ENCODE peak calls at places on chromosomes 12 and 14, in six cellular contexts. N is HepG2, P is fibroblast of lung, R is cardiac muscle cell, F is BJ, G is tibial artery. W is an unnamed sample. For H3K36me3, the result is how much of the 10 kb centered on the place peaks cover.

GRCh38 chr12:123363743-123364531 is 710 bp downstream of the SBNO1 start:
- DNase-seq in N (peak), P (peak), R (peak), F (no peak), G (no peak), W (peak)

GRCh38 chr12:43551271-43551970 is 582 bp downstream of the ADAMTS20 start:
- DNase-seq in R (peak), P (no peak), G (no peak), F (no peak), N (no peak), W (no peak)

GRCh38 chr12:31226639-31227038 is 99.3 kb downstream of the SINHCAF start:
- DNase-seq in G (no peak), N (no peak), R (no peak), P (no peak), F (no peak), W (no peak)

GRCh38 chr12:56041579-56042429 is at the start of gene RPS26:
- DNase-seq in G (peak), F (peak), N (peak), P (peak), R (peak), W (peak)

GRCh38 chr12:67275380-67275913 is 6.3 kb downstream of the CAND1 start:
- DNase-seq in N (peak), R (no peak), F (no peak), P (peak), G (no peak), W (peak)

GRCh38 chr12:32566663-32567634 is 112.2 kb upstream of the DNM1L start:
- DNase-seq in P (peak), N (no peak), F (no peak), G (no peak), R (no peak), W (no peak)

GRCh38 chr14:105853907-105854599 is 327.7 kb downstream of the TMEM121 start:
- DNase-seq in G (peak), N (no peak), P (no peak), R (no peak), F (no peak), W (no peak)

GRCh38 chr12:119802472-119802871 is 74.6 kb downstream of the CIT start:
- DNase-seq in G (peak), F (no peak), R (no peak), P (peak), N (no peak), W (no peak)

GRCh38 chr14:50792634-50793068 is 38.3 kb downstream of the NIN start:
- DNase-seq in G (no peak), P (no peak), F (no peak), R (no peak), N (no peak), W (no peak)

GRCh38 chr12:100942984-100943749 is 148.6 kb downstream of the ANO4 start:
- DNase-seq in G (no peak), N (no peak), F (no peak), R (no peak), P (peak), W (no peak)

GRCh38 chr14:98916036-98916435 is 356.0 kb downstream of the BCL11B start:
- DNase-seq in N (no peak), R (no peak), F (no peak), P (no peak), G (no peak), W (no peak)

GRCh38 chr14:30656190-30656632 is 34.1 kb downstream of the SCFD1 start:
- DNase-seq in P (peak), R (peak), N (peak), F (no peak), G (no peak), W (peak)

GRCh38 chr14:94192534-94192933 is 18.4 kb downstream of the PPP4R4 start:
- DNase-seq in P (no peak), G (no peak), R (no peak), F (no peak), N (no peak), W (no peak)

GRCh38 chr14:105492051-105492965 is 1.3 kb downstream of the TEDC1 start:
- DNase-seq in P (no peak), G (peak), N (no peak), R (no peak), F (no peak), W (no peak)

GRCh38 chr12:77772606-77773298 is 57.9 kb upstream of the NAV3 start:
- DNase-seq in R (no peak), G (no peak), P (no peak), F (no peak), N (no peak), W (no peak)

GRCh38 chr14:102050625-102051024 is 36.2 kb downstream of the HSP90AA1 start:
- DNase-seq in F (peak), P (peak), R (no peak), G (no peak), N (no peak), W (no peak)

GRCh38 chr14:22221508-22221907 is 367.5 kb downstream of the DAD1 start:
- DNase-seq in G (no peak), P (peak), N (peak), F (no peak), R (no peak), W (peak)

GRCh38 chr14:69115407-69116185 is 37.3 kb downstream of the DCAF5 start:
- DNase-seq in G (no peak), P (no peak), N (no peak), R (no peak), F (no peak), W (no peak)

GRCh38 chr14:76599556-76599955 is 161.7 kb upstream of the VASH1 start:
- DNase-seq in G (no peak), N (no peak), R (no peak), F (no peak), P (no peak), W (no peak)

GRCh38 chr14:66628646-66629045 is 120.7 kb downstream of the GPHN start:
- DNase-seq in G (no peak), P (no peak), R (no peak), F (no peak), N (no peak), W (no peak)

GRCh38 chr14:106530423-106531107 is 1004.2 kb downstream of the TMEM121 start:
- DNase-seq in R (no peak), G (no peak), N (peak), P (no peak), F (no peak), W (no peak)

GRCh38 chr12:110684322-110684836 is 4.5 kb downstream of the HVCN1 start:
- DNase-seq in N (no peak), F (no peak), G (no peak), P (no peak), R (no peak), W (no peak)

GRCh38 chr12:98007963-98008362 is 507.4 kb upstream of the TMPO start:
- DNase-seq in N (no peak), G (no peak), F (no peak), P (no peak), R (no peak), W (no peak)

GRCh38 chr12:98002887-98003493 is 512.4 kb upstream of the TMPO start:
- DNase-seq in P (peak), G (peak), N (peak), R (peak), F (no peak), W (peak)
- TF ChIP-seq CTCF in P (peak), G (peak), N (peak), R (peak), F (no peak), W (peak)

DNA sequence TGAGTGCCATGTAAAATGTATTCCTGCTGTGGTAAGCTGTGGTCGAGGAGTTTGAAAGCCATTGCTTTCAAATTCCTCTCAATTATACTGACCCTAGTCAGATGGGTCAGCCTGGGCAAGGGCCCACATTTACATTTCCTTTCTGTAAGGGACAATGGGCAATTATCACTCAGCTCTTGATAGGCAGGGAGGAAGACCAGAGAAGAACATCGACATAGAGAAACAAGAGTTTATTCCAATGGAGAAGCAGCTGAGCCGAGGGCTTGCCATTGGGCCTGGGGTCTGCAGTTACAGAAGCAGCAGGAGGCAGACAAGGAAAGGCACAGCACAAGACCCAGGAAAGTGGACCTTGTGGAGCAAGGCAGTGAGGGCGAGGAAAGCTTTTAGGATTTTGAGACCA is 9.7 kb downstream of the NRIP2 start:
- DNase-seq in F (no peak), G (no peak), P (no peak), N (no peak), R (no peak), W (no peak)
- H3K36me3 ChIP-seq in F (under half), G (half or more), P (under half), N (under half), R (under half), W (under half)

GRCh38 chr12:50285253-50285652 is 1.9 kb upstream of the LIMA1 start:
- DNase-seq in N (no peak), F (no peak), R (no peak), G (no peak), P (no peak), W (no peak)

GRCh38 chr12:50287271-50287670 is 4.0 kb upstream of the LIMA1 start:
- DNase-seq in F (no peak), G (no peak), P (no peak), R (no peak), N (no peak), W (no peak)

GRCh38 chr12:50283924-50284236 is 560 bp upstream of the LIMA1 start:
- DNase-seq in N (no peak), G (no peak), R (peak), P (peak), F (no peak), W (no peak)

GRCh38 chr12:50282581-50283229 is 615 bp downstream of the LIMA1 start:
- DNase-seq in F (no peak), P (peak), R (no peak), N (no peak), G (peak), W (peak)

GRCh38 chr12:50283230-50283923 is at the start of gene LIMA1:
- DNase-seq in P (peak), F (no peak), N (peak), G (peak), R (peak), W (peak)
- TF ChIP-seq CTCF in P (peak), F (peak), N (peak), G (peak), R (no peak), W (no peak)

DNA sequence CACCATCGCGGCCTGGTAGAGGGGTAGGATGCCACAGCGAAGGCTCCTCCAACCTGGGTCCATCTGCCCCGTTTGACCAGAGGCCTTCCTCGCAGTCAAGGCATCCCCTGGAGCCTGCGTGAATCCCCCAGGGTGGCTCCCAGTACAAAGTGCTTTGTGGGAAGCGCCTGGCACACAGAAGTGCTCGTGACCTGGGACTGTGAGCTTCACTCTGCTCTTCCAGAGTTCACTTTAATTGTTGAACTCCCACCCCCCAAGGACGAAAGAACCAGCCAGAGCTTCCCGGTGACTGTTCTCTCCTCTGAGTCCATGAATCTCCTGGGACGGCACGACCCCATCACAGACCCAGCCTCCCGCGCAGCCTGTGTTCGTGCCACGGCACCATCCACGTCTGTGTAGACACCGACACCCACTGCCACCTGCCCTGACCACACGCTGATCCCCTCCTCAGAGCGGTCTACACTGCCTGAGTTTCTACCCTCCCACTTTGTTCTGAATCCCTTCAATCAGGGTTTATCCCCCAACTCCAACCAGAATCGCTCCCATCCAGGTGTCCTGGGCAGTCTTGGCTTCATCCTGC is 15.9 kb downstream of the P2RX2 start:
- DNase-seq in G (no peak), P (no peak), N (no peak), R (no peak), F (no peak), W (no peak)
- H3K36me3 ChIP-seq in G (half or more), P (under half), N (under half), R (under half), F (under half), W (under half)

DNA sequence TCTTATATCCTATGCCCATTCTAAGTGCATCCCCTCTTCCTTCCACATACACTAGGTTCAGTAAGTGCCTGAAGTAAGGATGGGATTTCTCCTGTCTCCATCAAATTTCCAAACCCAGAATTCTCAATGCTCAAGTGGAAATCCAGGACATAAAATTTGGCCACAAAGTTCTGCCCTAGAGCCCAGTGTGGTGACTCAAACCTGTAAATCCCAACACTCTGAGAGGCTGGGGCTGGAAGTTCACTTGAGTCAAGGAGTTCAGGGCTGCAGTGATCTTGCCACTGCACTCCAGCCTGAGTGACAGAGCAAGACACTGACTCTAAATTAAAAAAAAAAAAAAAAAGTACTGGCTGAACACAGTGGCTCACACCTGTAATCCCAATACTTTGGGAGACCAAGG is 4.5 kb upstream of the ARF3 start:
- DNase-seq in G (no peak), N (no peak), P (no peak), F (no peak), R (no peak), W (no peak)
- TF ChIP-seq CTCF in G (no peak), N (no peak), P (no peak), F (no peak), R (no peak), W (no peak)

GRCh38 chr12:6570264-6570887 is 2.3 kb upstream of the NOP2 start:
- DNase-seq in N (peak), F (no peak), P (peak), G (no peak), R (peak), W (peak)
- H3K36me3 ChIP-seq in N (under half), F (under half), P (under half), G (half or more), R (half or more), W (under half)

GRCh38 chr12:105774037-105774436 is 364.7 kb downstream of the NUAK1 start:
- DNase-seq in R (no peak), P (no peak), F (no peak), N (no peak), G (no peak), W (no peak)
- TF ChIP-seq CTCF in R (no peak), P (no peak), F (no peak), N (no peak), G (no peak), W (no peak)

DNA sequence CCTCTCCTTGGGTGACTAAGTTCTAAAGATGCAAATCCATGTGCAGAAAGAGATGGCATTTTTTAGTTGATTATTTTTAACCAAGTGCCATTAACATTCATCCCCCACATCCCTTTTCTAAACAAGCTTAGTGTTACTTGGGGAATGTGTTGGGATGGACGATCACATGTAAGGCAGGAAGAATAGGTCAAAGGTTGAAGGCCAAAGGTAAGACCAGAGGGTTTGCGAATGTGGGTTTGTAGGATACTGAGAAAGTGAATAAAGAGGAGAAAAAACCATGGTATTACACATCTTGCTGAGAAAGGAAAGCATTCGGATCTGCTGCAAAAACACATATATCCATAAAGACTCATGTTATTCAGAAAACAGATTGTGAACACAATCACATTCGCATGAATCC is 111.6 kb downstream of the GCH1 start:
- DNase-seq in R (no peak), N (no peak), P (no peak), F (no peak), G (no peak), W (no peak)
- H3K36me3 ChIP-seq in R (under half), N (under half), P (under half), F (under half), G (half or more), W (under half)

W was measured in bronchial epithelial cell.